ENCODE peak calls at places on chromosomes 12 and 14, in five cellular contexts. U is WTC11, T is neural crest cell, B is upper lobe of left lung, O is fibroblast of mammary gland. K is an unnamed sample.

GRCh38 chr14:103155013-103155412 is 31.8 kb downstream of the TNFAIP2 start:
- DNase-seq in U (no peak), T (no peak), B (peak; percentile 86), O (peak; percentile 79), K (no peak)

GRCh38 chr12:62844915-62845314 is 90.0 kb downstream of the PPM1H start:
- DNase-seq in U (no peak), T (no peak), B (no peak), O (no peak), K (no peak)

GRCh38 chr12:124548854-124549378 is 18.5 kb downstream of the NCOR2 start:
- DNase-seq in U (no peak), T (no peak), B (peak; percentile 88), O (peak; percentile 82), K (no peak)

GRCh38 chr14:37172024-37172869 is at the start of gene SLC25A21:
- DNase-seq in U (peak; percentile 81), T (peak; percentile 67), B (peak; percentile 93), O (peak; percentile 80), K (peak; percentile 79)

GRCh38 chr12:43758247-43758727 is 303 bp downstream of the PUS7L start:
- DNase-seq in U (peak; percentile 16), T (peak; percentile 2), B (no peak), O (peak; percentile 33), K (peak; percentile 56)

GRCh38 chr12:108768591-108769500 is 37.5 kb upstream of the CORO1C start:
- DNase-seq in U (peak; percentile 65), T (peak; percentile 23), B (peak; percentile 87), O (no peak), K (peak; percentile 14)

GRCh38 chr12:38159591-38160317 is 156.8 kb upstream of the ALG10B start:
- DNase-seq in U (no peak), T (no peak), B (peak; percentile 71), O (no peak), K (no peak)

GRCh38 chr12:70840966-70841365 is 79.6 kb downstream of the PTPRR start:
- DNase-seq in U (no peak), T (no peak), B (no peak), O (peak; percentile 52), K (peak; percentile 34)

GRCh38 chr14:36676236-36676635 is 14.6 kb downstream of the PAX9 start:
- DNase-seq in U (peak; percentile 57), T (no peak), B (no peak), O (no peak), K (no peak)

GRCh38 chr12:25151476-25151875 is 43.5 kb downstream of the DNAI7 start:
- DNase-seq in U (no peak), T (no peak), B (no peak), O (peak; percentile 98), K (peak; percentile 92)

GRCh38 chr12:67469666-67470065 is 178.9 kb upstream of the DYRK2 start:
- DNase-seq in U (peak; percentile 32), T (no peak), B (no peak), O (no peak), K (no peak)

GRCh38 chr14:22820731-22821130 is 5.5 kb upstream of the SLC7A7 start:
- DNase-seq in U (no peak), T (no peak), B (no peak), O (peak; percentile 11), K (peak; percentile 87)

GRCh38 chr12:87266305-87266704 is 762.9 kb downstream of the C12orf50 start:
- DNase-seq in U (no peak), T (no peak), B (no peak), O (peak; percentile 12), K (peak; percentile 19)

GRCh38 chr12:85445060-85445938 is 165.3 kb downstream of the ALX1 start:
- DNase-seq in U (no peak), T (no peak), B (no peak), O (no peak), K (no peak)

GRCh38 chr14:64855732-64856527 is 23.8 kb downstream of the SPTB start:
- DNase-seq in U (no peak), T (no peak), B (peak; percentile 32), O (no peak), K (no peak)

GRCh38 chr12:69241444-69242092 is 2.2 kb downstream of the CPSF6 start:
- DNase-seq in U (no peak), T (no peak), B (no peak), O (peak; percentile 15), K (no peak)

GRCh38 chr12:13147688-13148531 is 44.4 kb upstream of the GSG1 start:
- DNase-seq in U (no peak), T (no peak), B (no peak), O (no peak), K (no peak)

GRCh38 chr14:91882369-91882768 is 15.0 kb upstream of the TC2N start:
- DNase-seq in U (no peak), T (no peak), B (no peak), O (no peak), K (no peak)

GRCh38 chr14:100644383-100644782 is 57.2 kb upstream of the BEGAIN start:
- DNase-seq in U (no peak), T (no peak), B (no peak), O (no peak), K (no peak)

GRCh38 chr12:89573081-89573810 is 47.4 kb upstream of the POC1B start:
- DNase-seq in U (no peak), T (no peak), B (no peak), O (peak; percentile 25), K (no peak)

GRCh38 chr14:91977909-91978308 is 30.4 kb upstream of the FBLN5 start:
- DNase-seq in U (no peak), T (no peak), B (no peak), O (peak; percentile 73), K (no peak)

GRCh38 chr12:5138256-5138655 is 94.6 kb downstream of the KCNA5 start:
- DNase-seq in U (no peak), T (no peak), B (no peak), O (no peak), K (no peak)

GRCh38 chr14:28987516-28987915 is 220.9 kb downstream of the FOXG1 start:
- DNase-seq in U (no peak), T (no peak), B (no peak), O (peak; percentile 40), K (peak; percentile 12)

GRCh38 chr12:115354007-115354452 is 670.1 kb upstream of the TBX3 start:
- DNase-seq in U (no peak), T (no peak), B (no peak), O (peak; percentile 98), K (peak; percentile 99)

GRCh38 chr12:69511016-69511415 is 40.8 kb downstream of the FRS2 start:
- DNase-seq in U (no peak), T (no peak), B (no peak), O (no peak), K (no peak)

GRCh38 chr12:46891306-46891705 is 65.5 kb upstream of the SLC38A4 start:
- DNase-seq in U (no peak), T (no peak), B (no peak), O (peak; percentile 51), K (peak; percentile 27)

GRCh38 chr12:116053479-116054195 is 223.9 kb downstream of the MED13L start:
- DNase-seq in U (no peak), T (no peak), B (no peak), O (peak; percentile 94), K (peak; percentile 23)

GRCh38 chr14:49982082-49982481 is 89.2 kb downstream of the ARF6 start:
- DNase-seq in U (no peak), T (no peak), B (no peak), O (peak; percentile 40), K (no peak)

GRCh38 chr14:72613196-72613974 is 280.5 kb downstream of the DPF3 start:
- DNase-seq in U (no peak), T (no peak), B (peak; percentile 72), O (peak; percentile 22), K (peak; percentile 20)

GRCh38 chr12:88299567-88300101 is 157.5 kb downstream of the TMTC3 start:
- DNase-seq in U (no peak), T (no peak), B (no peak), O (peak; percentile 99), K (peak; percentile 98)

GRCh38 chr14:101499080-101499479 is 62.2 kb upstream of the DIO3 start:
- DNase-seq in U (no peak), T (no peak), B (no peak), O (no peak), K (no peak)

GRCh38 chr14:86057018-86057667 is 527.2 kb downstream of the FLRT2 start:
- DNase-seq in U (peak; percentile 30), T (peak; percentile 36), B (no peak), O (peak; percentile 47), K (peak; percentile 50)

DNA sequence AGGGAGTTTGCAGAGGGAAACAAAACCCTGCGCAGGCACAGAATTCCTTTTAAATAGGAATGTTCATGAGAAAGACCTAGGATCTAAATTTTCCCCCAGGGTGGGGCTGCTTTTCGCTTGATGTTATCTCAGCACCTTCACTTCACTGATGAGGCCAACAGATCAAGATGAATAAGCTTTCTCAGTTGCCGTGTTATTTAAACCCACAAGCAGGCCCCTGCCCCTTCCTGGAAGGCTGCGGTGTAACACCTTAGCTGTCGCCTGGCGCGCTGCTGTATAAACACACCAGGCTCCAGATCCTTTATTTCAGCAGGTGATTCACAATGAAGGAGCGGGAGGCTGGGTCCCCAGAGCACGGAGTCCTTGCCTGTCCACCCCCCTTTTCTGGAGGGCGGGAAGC is 515.3 kb downstream of the FUT8 start:
- DNase-seq in U (peak; percentile 24), T (no peak), B (no peak), O (no peak), K (no peak)
- TF ChIP-seq CTCF in U (no peak), T (no peak), B (no peak), O (no peak), K (no peak)

GRCh38 chr12:123064885-123065619 is 84.6 kb downstream of the ARL6IP4 start:
- DNase-seq in U (no peak), T (no peak), B (peak; percentile 57), O (no peak), K (no peak)
- TF ChIP-seq CTCF in U (no peak), T (no peak), B (no peak), O (no peak), K (no peak)

DNA sequence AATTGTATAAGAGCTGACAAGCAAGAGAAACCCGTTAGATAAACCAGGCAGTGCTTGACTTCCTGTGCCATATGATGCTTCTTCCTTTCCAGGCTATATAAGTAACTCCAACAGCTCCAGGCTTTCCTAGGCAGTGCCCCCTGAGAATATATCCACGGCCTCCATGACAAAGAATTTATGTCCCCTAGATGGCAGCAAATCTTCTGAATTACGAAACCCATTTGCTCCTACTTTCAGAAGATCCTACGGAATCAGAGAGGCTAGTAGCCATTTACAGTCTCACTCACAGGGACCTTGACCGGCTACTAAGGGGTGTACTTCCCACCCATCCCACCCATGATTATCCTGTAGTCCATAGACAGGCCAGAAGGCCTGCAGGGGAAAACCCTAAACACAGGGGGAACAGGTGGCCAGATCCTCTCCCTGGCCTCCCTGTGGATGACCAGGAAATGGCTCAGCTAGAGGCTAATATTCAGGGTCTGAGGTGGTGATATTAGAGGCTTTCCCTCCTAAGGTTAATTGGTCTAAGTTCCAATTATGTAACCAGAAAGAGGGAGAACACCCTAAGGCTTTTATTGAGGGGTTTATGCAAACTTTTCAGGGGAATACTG is 77.2 kb upstream of the DCD start:
- DNase-seq in U (no peak), T (no peak), B (no peak), O (peak; percentile 26), K (peak; percentile 19)
- TF ChIP-seq CTCF in U (no peak), T (peak; percentile 55), B (no peak), O (peak; percentile 36), K (peak; percentile 31)

GRCh38 chr14:88951370-88951769 is 126.9 kb downstream of the TTC8 start:
- DNase-seq in U (no peak), T (no peak), B (no peak), O (no peak), K (no peak)

GRCh38 chr14:88948199-88948598 is 123.7 kb downstream of the TTC8 start:
- DNase-seq in U (no peak), T (no peak), B (no peak), O (no peak), K (no peak)

GRCh38 chr14:88952901-88953300 is 128.4 kb downstream of the TTC8 start:
- DNase-seq in U (no peak), T (no peak), B (no peak), O (no peak), K (no peak)

GRCh38 chr14:88955470-88955869 is 131.0 kb downstream of the TTC8 start:
- DNase-seq in U (no peak), T (no peak), B (no peak), O (no peak), K (no peak)

GRCh38 chr14:88950069-88950468 is 125.6 kb downstream of the TTC8 start:
- DNase-seq in U (no peak), T (no peak), B (no peak), O (no peak), K (no peak)
- TF ChIP-seq CTCF in U (no peak), T (no peak), B (no peak), O (no peak), K (no peak)